ENCODE peak calls at places on chromosome 1, in eight cellular contexts. Z is OCI-LY7, C is MM.1S, J is hepatocyte, Q is GM23338, W is PC-3, D is IMR-90, H is fibroblast of lung. U is an unnamed sample.
A peak's percentile ranks its signal among the peaks of the same experiment; 100 is the strongest.

GRCh38 chr1:205440476-205441317 is 15.1 kb downstream of the BLACAT1 start:
- DNase-seq in D (peak; percentile 54), C (peak; percentile 85), Q (peak; percentile 72), H (peak; percentile 72), Z (peak; percentile 68), W (peak; percentile 90), J (peak; percentile 92), U (peak; percentile 51)

GRCh38 chr1:85578321-85579295 is 2.0 kb upstream of the CCN1 start:
- DNase-seq in Q (peak; percentile 54), D (peak; percentile 98), Z (no peak), C (no peak), W (peak; percentile 79), H (peak; percentile 99), J (peak; percentile 52), U (no peak)

GRCh38 chr1:33624991-33625870 is 152.8 kb downstream of the ZSCAN20 start:
- DNase-seq in D (no peak), W (no peak), H (no peak), J (no peak), Q (peak; percentile 46), C (peak; percentile 9), Z (no peak), U (peak; percentile 76)

GRCh38 chr1:245060684-245061374 is 94.0 kb upstream of the KIF26B start:
- DNase-seq in W (no peak), D (peak; percentile 38), J (peak; percentile 87), H (no peak), Q (no peak), C (no peak), Z (no peak), U (no peak)

GRCh38 chr1:228647523-228648444 is 87.5 kb upstream of the RHOU start:
- DNase-seq in D (no peak), J (peak; percentile 70), C (no peak), Q (peak; percentile 77), W (peak; percentile 87), Z (peak; percentile 17), H (peak; percentile 37), U (peak; percentile 24)

GRCh38 chr1:244614113-244614836 is 38.7 kb upstream of the DESI2 start:
- DNase-seq in C (no peak), Z (no peak), Q (no peak), W (no peak), H (peak; percentile 47), D (no peak), J (no peak), U (no peak)

GRCh38 chr1:34404837-34405236 is 228.1 kb downstream of the C1orf94 start:
- DNase-seq in C (no peak), J (no peak), H (no peak), Z (no peak), W (no peak), Q (no peak), D (no peak), U (no peak)

GRCh38 chr1:109894823-109895719 is 15.6 kb upstream of the CSF1 start:
- DNase-seq in Z (no peak), W (no peak), C (no peak), Q (no peak), J (no peak), D (no peak), H (no peak), U (no peak)

GRCh38 chr1:205271745-205272144 is 44.0 kb downstream of the TMCC2 start:
- DNase-seq in Q (no peak), Z (no peak), C (no peak), W (no peak), J (no peak), H (no peak), D (no peak), U (no peak)

GRCh38 chr1:202210370-202210769 is 16.8 kb downstream of the LGR6 start:
- DNase-seq in Z (no peak), D (peak; percentile 8), W (no peak), C (no peak), H (peak; percentile 45), Q (peak; percentile 53), J (peak; percentile 77), U (no peak)

GRCh38 chr1:75472089-75472970 is 138.6 kb downstream of the SLC44A5 start:
- DNase-seq in D (no peak), H (no peak), Z (no peak), Q (no peak), C (no peak), J (no peak), W (no peak), U (no peak)

GRCh38 chr1:153560241-153560640 is 5.4 kb downstream of the S100A2 start:
- DNase-seq in H (no peak), C (no peak), Q (no peak), Z (no peak), J (no peak), W (no peak), D (no peak), U (no peak)
- H3K4me1 ChIP-seq in H (peaks cover 2% of the 10 kb centered on the region), C (no peaks in the 10 kb centered on the region), Q (no peaks in the 10 kb centered on the region), Z (no peaks in the 10 kb centered on the region), J (peaks cover under 1% of the 10 kb centered on the region), W (peaks cover 24% of the 10 kb centered on the region), D (peaks cover 1% of the 10 kb centered on the region), U (no peaks in the 10 kb centered on the region)

DNA sequence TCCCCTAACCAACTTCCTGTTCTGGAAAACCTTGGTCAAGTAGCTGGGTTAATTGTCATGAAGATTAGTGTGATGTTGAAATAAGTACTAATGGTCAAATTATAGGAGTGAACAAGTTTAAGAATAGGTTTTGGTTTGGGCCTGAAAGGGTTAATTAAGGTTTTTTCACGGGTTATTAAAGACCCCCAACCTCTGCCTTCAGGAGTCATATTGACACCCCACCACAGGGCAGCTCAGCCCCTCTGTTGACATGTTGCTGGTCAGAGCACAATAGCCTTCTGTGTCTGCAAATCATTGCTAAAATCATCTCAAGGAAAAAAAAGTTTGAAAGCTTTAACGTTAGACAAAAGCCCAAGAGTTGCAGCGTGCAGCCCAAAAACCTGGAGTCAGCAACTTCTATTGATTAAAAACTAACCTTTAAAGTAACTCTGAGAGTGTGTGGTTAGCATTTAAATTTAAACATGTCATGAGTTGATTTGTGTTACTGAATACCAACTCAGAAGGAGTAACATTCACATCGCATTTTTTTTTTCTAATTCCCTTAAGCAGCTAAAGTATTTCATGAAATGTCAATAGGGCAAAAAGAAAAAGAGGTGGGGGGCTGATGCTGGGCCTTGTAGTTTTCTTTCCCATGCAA is 272.5 kb downstream of the TM2D1 start:
- DNase-seq in C (peak; percentile 83), W (no peak), H (peak; percentile 62), D (peak; percentile 4), J (no peak), Z (no peak), Q (no peak), U (no peak)
- H2AFZ ChIP-seq in C (peak overlapping the region; percentile 18), W (no peak overlapping the region), H (no peak overlapping the region), D (no peak overlapping the region), J (no peak overlapping the region), Z (peak overlapping the region; percentile 4), Q (no peak overlapping the region), U (no peak overlapping the region)

DNA sequence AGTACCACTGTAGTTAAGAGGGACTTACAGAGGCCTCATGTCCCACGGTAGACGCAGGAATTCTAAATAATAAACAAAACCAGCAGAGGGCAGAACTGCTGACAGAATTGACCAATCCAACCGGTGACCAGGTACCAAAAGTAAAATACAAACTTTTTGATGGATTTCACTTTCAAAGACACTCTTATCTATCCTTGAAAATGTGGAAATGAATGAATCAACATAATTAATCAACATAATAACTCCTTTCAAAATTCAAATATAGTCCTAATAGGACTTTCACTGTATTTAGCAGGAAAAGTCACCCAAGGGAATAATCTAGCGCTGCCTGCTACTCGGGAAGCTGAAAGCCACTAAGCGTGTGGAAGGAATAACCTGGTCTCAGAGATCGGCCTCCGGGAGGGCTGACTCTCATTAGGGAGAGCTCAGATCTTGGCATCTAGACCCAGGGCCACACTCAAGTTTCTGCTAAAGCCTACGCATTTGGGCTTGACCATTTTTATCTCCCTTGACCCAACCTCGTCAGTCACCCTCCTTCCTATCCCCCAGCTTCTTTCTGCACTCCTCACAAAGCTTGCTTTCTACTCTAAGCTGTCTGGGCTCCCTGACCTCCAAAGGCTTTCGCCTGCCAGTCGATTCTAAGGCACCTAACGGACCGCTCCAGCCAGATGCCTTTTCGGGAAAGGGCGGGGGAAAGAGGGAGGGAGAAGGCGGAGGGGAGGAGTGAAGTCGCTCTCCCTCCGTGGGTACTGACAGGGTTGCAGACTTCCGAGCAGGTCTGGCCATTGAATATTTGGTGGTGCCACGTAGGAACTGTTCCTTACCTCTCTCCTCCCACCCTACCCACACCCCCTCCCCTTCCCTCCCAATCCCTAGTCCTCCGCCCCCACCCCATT is 1.6 kb downstream of the COL11A1 start:
- DNase-seq in W (peak; percentile 70), J (peak; percentile 63), D (peak; percentile 30), C (peak; percentile 33), Z (peak; percentile 25), H (peak; percentile 68), Q (peak; percentile 72), U (peak; percentile 57)
- H3K4me2 ChIP-seq in W (peak overlapping the region; percentile 40), J (peak overlapping the region; percentile 83), D (peak overlapping the region; percentile 91), C (peak overlapping the region; percentile 69), Z (no peak overlapping the region), H (peak overlapping the region; percentile 83), Q (peak overlapping the region; percentile 77), U (no peak overlapping the region)

GRCh38 chr1:162632234-162632666 is at the start of gene DDR2:
- DNase-seq in C (no peak), D (peak; percentile 96), Z (no peak), Q (peak; percentile 45), W (no peak), J (peak; percentile 80), H (peak; percentile 91), U (no peak)

GRCh38 chr1:162635418-162635817 is 3.2 kb downstream of the DDR2 start:
- DNase-seq in H (peak; percentile 18), W (no peak), Q (no peak), Z (no peak), C (no peak), D (peak; percentile 31), J (no peak), U (peak; percentile 29)

GRCh38 chr1:162631546-162632233 is 574 bp upstream of the DDR2 start:
- DNase-seq in C (no peak), J (peak; percentile 49), D (peak; percentile 77), Z (no peak), Q (no peak), W (no peak), H (peak; percentile 56), U (no peak)

GRCh38 chr1:162632743-162633326 is 571 bp downstream of the DDR2 start:
- DNase-seq in Z (no peak), H (peak; percentile 46), W (no peak), C (peak; percentile 53), J (peak; percentile 12), Q (peak; percentile 23), D (peak; percentile 49), U (peak; percentile 31)

DNA sequence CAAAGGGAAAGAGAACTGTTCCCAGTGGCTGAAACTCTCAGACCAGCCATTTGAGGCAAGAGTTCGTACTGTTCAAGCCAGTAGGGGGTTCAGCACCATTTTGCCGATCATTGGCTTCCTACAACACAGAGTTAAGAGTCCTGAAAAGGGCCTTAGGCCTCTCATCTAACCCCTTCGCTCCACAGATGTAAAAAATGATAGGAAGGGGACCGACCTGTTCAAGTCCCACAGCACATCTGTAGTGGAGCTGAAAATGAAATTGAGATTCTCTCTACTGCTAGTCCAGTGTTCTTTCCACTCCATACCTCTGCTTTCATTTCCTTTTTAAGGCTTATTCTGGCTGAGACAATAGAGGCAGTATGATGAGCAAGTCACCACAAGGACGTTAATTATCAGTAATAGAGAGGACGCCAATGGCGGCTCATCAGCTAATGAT is 1.1 kb downstream of the DDR2 start:
- DNase-seq in W (no peak), J (peak; percentile 17), H (peak; percentile 54), Q (peak; percentile 14), Z (no peak), C (peak; percentile 89), D (peak; percentile 59), U (peak; percentile 30)
- H3K4me1 ChIP-seq in W (no peaks in the 10 kb centered on the region), J (peaks cover 13% of the 10 kb centered on the region), H (peaks cover 23% of the 10 kb centered on the region), Q (peaks cover 12% of the 10 kb centered on the region), Z (no peaks in the 10 kb centered on the region), C (peaks cover 50% of the 10 kb centered on the region), D (peaks cover 17% of the 10 kb centered on the region), U (no peaks in the 10 kb centered on the region)